ENCODE peak calls at places on chromosomes 16 and 17, in six cellular contexts. N is sciatic nerve; O is right cardiac atrium; P is activated CD8-positive, alpha-beta T cell treated with anti-CD3 and anti-CD28 coated beads, Interleukin-2, amount 10 ng/mL, durations not matched to agents 7 days and 5 days; A is gastroesophageal sphincter; R is upper lobe of right lung. T is an unnamed sample.

GRCh38 chr17:40500190-40500589 is 1.2 kb downstream of the TNS4 start:
- ATAC-seq in N (no peak), O (no peak), P (no peak), A (no peak), R (no peak), T (peak; percentile 12)

GRCh38 chr16:9384141-9384540 is 292.7 kb downstream of the HAPSTR1 start:
- ATAC-seq in N (no peak), O (no peak), P (no peak), A (no peak), R (no peak), T (no peak)

GRCh38 chr16:75306102-75306762 is 54.8 kb upstream of the BCAR1 start:
- ATAC-seq in N (no peak), O (peak; percentile 47), P (no peak), A (no peak), R (peak; percentile 67), T (peak; percentile 39)

GRCh38 chr16:11333696-11334095 is 11.6 kb upstream of the RMI2 start:
- ATAC-seq in N (no peak), O (no peak), P (no peak), A (no peak), R (no peak), T (no peak)

GRCh38 chr17:59165933-59166342 is 10.4 kb downstream of the PRR11 start:
- ATAC-seq in N (no peak), O (no peak), P (peak; percentile 86), A (no peak), R (peak; percentile 66), T (peak; percentile 31)

GRCh38 chr17:31802502-31802901 is 56.5 kb downstream of the COPRS start:
- ATAC-seq in N (no peak), O (peak; percentile 63), P (no peak), A (no peak), R (peak; percentile 80), T (no peak)

GRCh38 chr17:37055511-37055910 is 106.8 kb downstream of the AATF start:
- ATAC-seq in N (no peak), O (no peak), P (no peak), A (no peak), R (no peak), T (no peak)

GRCh38 chr16:90046971-90047713 is 27.9 kb upstream of the DBNDD1 start:
- ATAC-seq in N (peak; percentile 92), O (peak; percentile 77), P (no peak), A (peak; percentile 76), R (peak; percentile 76), T (peak; percentile 1)

GRCh38 chr17:66625321-66625767 is 209.6 kb upstream of the CACNG5 start:
- ATAC-seq in N (peak; percentile 51), O (peak; percentile 45), P (no peak), A (no peak), R (no peak), T (no peak)

GRCh38 chr16:20850981-20851380 is 44.7 kb downstream of the REXO5 start:
- ATAC-seq in N (peak; percentile 36), O (peak; percentile 17), P (no peak), A (peak; percentile 18), R (peak; percentile 36), T (no peak)

GRCh38 chr17:80981929-80982425 is 9.7 kb upstream of the CHMP6 start:
- ATAC-seq in N (no peak), O (no peak), P (no peak), A (no peak), R (no peak), T (peak; percentile 3)

GRCh38 chr16:51383909-51384308 is 232.8 kb upstream of the SALL1 start:
- ATAC-seq in N (no peak), O (no peak), P (no peak), A (no peak), R (peak; percentile 24), T (no peak)

T was measured in esophagus mucosa.